ENCODE peak calls at places on chromosome 7, in seven cellular contexts. O, I, W, F, C, A and N are unnamed samples.

GRCh38 chr7:108253275-108254044 is 123.3 kb upstream of the LAMB4 start:
- DNase-seq in O (peak), I (no peak), W (no peak), F (no peak), C (no peak), A (no peak), N (no peak)

GRCh38 chr7:103381280-103382061 is 34.0 kb downstream of the PSMC2 start:
- DNase-seq in O (no peak), I (no peak), W (no peak), F (no peak), C (no peak), A (no peak), N (no peak)

GRCh38 chr7:142000244-142000643 is 4.6 kb downstream of the MGAM start:
- DNase-seq in O (no peak), I (no peak), W (no peak), F (no peak), C (no peak), A (no peak), N (no peak)

GRCh38 chr7:12549106-12549505 is 21.4 kb upstream of the SCIN start:
- DNase-seq in O (no peak), I (no peak), W (no peak), F (no peak), C (no peak), A (peak), N (no peak)

GRCh38 chr7:50229964-50230363 is 74.6 kb upstream of the IKZF1 start:
- DNase-seq in O (peak), I (no peak), W (no peak), F (no peak), C (no peak), A (no peak), N (no peak)

GRCh38 chr7:113521468-113521867 is 397.3 kb downstream of the PPP1R3A start:
- DNase-seq in O (no peak), I (no peak), W (no peak), F (no peak), C (peak), A (no peak), N (no peak)

GRCh38 chr7:93147358-93147757 is 827 bp downstream of the SAMD9L start:
- DNase-seq in O (no peak), I (peak), W (no peak), F (peak), C (peak), A (peak), N (peak)

GRCh38 chr7:18503068-18503859 is 7.7 kb downstream of the HDAC9 start:
- DNase-seq in O (no peak), I (no peak), W (no peak), F (no peak), C (no peak), A (no peak), N (no peak)

GRCh38 chr7:18037609-18038008 is 10.0 kb upstream of the PRPS1L1 start:
- DNase-seq in O (no peak), I (no peak), W (no peak), F (no peak), C (no peak), A (no peak), N (no peak)

GRCh38 chr7:156975620-156976019 is 26.1 kb downstream of the NOM1 start:
- DNase-seq in O (no peak), I (no peak), W (no peak), F (no peak), C (no peak), A (no peak), N (no peak)

GRCh38 chr7:118109607-118110006 is 74.4 kb upstream of the LSM8 start:
- DNase-seq in O (peak), I (no peak), W (no peak), F (no peak), C (no peak), A (no peak), N (no peak)

GRCh38 chr7:134693256-134693655 is 46.6 kb downstream of the BPGM start:
- DNase-seq in O (no peak), I (no peak), W (peak), F (no peak), C (peak), A (peak), N (no peak)

GRCh38 chr7:40546616-40547501 is 412.1 kb downstream of the SUGCT start:
- DNase-seq in O (no peak), I (no peak), W (no peak), F (no peak), C (peak), A (no peak), N (no peak)

GRCh38 chr7:127751723-127752448 is 99.9 kb downstream of the SND1 start:
- DNase-seq in O (no peak), I (no peak), W (no peak), F (no peak), C (peak), A (peak), N (no peak)

GRCh38 chr7:140625908-140626868 is 14.4 kb downstream of the DENND2A start:
- DNase-seq in O (no peak), I (peak), W (peak), F (no peak), C (peak), A (peak), N (no peak)

GRCh38 chr7:158802535-158803199 is 26.6 kb downstream of the ESYT2 start:
- DNase-seq in O (peak), I (no peak), W (no peak), F (no peak), C (peak), A (peak), N (no peak)

GRCh38 chr7:28296571-28297483 is 115.5 kb upstream of the CREB5 start:
- DNase-seq in O (peak), I (peak), W (no peak), F (peak), C (peak), A (peak), N (peak)